ENCODE peak calls at places on chromosome 1, in eight cellular contexts. Q is epithelial cell of esophagus, A is glutamatergic neuron, P is pancreas, C is ascending aorta, J is A549, I is upper lobe of left lung, V is thoracic aorta. K is an unnamed sample.

GRCh38 chr1:233025156-233025555 is 74.7 kb downstream of the NTPCR start:
- DNase-seq in I (peak; percentile 40), P (peak; percentile 71), J (peak; percentile 55), Q (peak; percentile 71), V (no peak), A (peak; percentile 60), C (no peak), K (no peak)

GRCh38 chr1:22745675-22746585 is 35.3 kb downstream of the EPHB2 start:
- DNase-seq in P (no peak), C (no peak), A (no peak), I (peak; percentile 33), V (no peak), Q (peak; percentile 76), J (peak; percentile 88), K (no peak)

GRCh38 chr1:237921290-237921689 is 30.6 kb upstream of the ZP4 start:
- DNase-seq in Q (no peak), J (no peak), V (no peak), A (no peak), I (no peak), P (no peak), C (no peak), K (no peak)

GRCh38 chr1:235460768-235461167 is 43.5 kb downstream of the B3GALNT2 start:
- DNase-seq in I (peak; percentile 27), V (no peak), P (no peak), Q (no peak), A (no peak), J (no peak), C (no peak), K (no peak)

GRCh38 chr1:117740461-117740860 is 134.6 kb downstream of the TENT5C start:
- DNase-seq in C (no peak), Q (no peak), I (no peak), A (no peak), P (peak; percentile 82), J (no peak), V (no peak), K (no peak)

GRCh38 chr1:7388488-7389185 is 382.5 kb upstream of the VAMP3 start:
- DNase-seq in C (no peak), P (peak; percentile 9), I (peak; percentile 15), A (no peak), Q (no peak), J (no peak), V (no peak), K (peak; percentile 65)

GRCh38 chr1:205950280-205950679 is 7.0 kb upstream of the SLC26A9 start:
- DNase-seq in A (no peak), V (no peak), J (no peak), I (peak; percentile 61), C (no peak), Q (peak; percentile 76), P (peak; percentile 70), K (no peak)

GRCh38 chr1:42958488-42959317 is at the start of gene SLC2A1:
- DNase-seq in A (peak; percentile 93), V (peak; percentile 81), I (peak; percentile 93), J (peak; percentile 93), P (peak; percentile 85), Q (peak; percentile 98), C (peak; percentile 88), K (peak; percentile 93)

GRCh38 chr1:65418522-65419185 is 1.8 kb upstream of the LEPR start:
- DNase-seq in Q (peak; percentile 64), P (no peak), V (no peak), A (no peak), I (no peak), J (no peak), C (no peak), K (no peak)

GRCh38 chr1:27564264-27564579 is 39.7 kb downstream of the AHDC1 start:
- DNase-seq in P (no peak), Q (no peak), V (no peak), A (no peak), C (no peak), I (no peak), J (no peak), K (no peak)

GRCh38 chr1:24491577-24492360 is 10.9 kb upstream of the RCAN3 start:
- DNase-seq in P (no peak), Q (no peak), I (no peak), V (no peak), J (peak; percentile 3), C (no peak), A (no peak), K (no peak)

GRCh38 chr1:19374402-19374801 is 62.3 kb downstream of the SLC66A1 start:
- DNase-seq in A (peak; percentile 59), Q (no peak), C (no peak), V (no peak), I (no peak), P (no peak), J (peak; percentile 21), K (no peak)

DNA sequence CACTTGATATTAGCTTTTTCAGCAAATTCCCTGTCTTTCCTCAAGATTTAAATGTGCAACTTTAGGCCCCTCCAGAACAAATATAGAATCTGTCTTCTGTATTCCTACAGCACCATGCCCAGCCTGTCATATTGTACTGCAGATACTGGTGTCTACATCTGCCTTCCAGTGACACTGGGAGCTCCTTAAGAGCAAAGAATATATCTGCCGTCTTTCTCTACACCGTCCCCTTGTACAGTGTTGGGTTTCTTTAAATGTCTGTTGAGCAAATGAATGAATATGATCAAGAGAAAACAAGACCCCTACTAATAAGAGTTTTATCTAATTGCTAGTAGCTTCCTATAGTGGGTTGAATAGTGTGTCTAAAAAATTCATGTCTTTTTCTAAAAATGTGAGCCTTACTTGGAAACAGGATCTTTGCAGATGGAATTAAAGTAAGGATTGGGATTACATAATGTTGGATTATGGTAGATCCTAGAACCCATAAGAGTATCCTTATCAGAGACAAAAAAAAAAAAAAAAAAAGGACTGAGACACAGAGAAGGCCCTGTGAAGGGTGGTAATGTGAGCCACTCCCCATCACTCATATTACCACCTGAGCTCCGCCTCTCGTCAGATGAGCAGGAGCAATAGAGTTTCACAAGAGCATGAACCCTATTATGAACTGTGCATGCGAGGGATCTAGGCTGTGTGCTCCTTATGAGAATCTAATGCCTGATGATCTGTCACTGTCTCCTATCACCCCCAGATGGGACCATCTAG is 128.6 kb downstream of the FAF1 start:
- DNase-seq in P (no peak), C (no peak), Q (no peak), I (no peak), V (no peak), J (no peak), A (no peak), K (no peak)
- TF ChIP-seq CTCF in P (no peak), C (no peak), Q (no peak), I (no peak), V (no peak), J (no peak), A (no peak), K (no peak)

GRCh38 chr1:201020040-201020591 is 3.4 kb downstream of the KIF21B start:
- DNase-seq in C (no peak), A (no peak), Q (peak; percentile 38), I (peak; percentile 38), J (no peak), P (no peak), V (no peak), K (no peak)
- TF ChIP-seq CTCF in C (no peak), A (no peak), Q (no peak), I (no peak), J (no peak), P (no peak), V (no peak), K (no peak)

GRCh38 chr1:48684381-48684780 is 92.3 kb downstream of the BEND5 start:
- DNase-seq in C (no peak), A (no peak), J (no peak), Q (no peak), P (no peak), V (no peak), I (no peak), K (no peak)

GRCh38 chr1:48686159-48686558 is 90.5 kb downstream of the BEND5 start:
- DNase-seq in A (no peak), P (no peak), I (no peak), V (no peak), C (no peak), J (no peak), Q (no peak), K (no peak)

GRCh38 chr1:48691429-48692001 is 85.2 kb downstream of the BEND5 start:
- DNase-seq in I (no peak), J (no peak), P (no peak), C (no peak), A (no peak), V (no peak), Q (no peak), K (no peak)

GRCh38 chr1:48687271-48688045 is 89.2 kb downstream of the BEND5 start:
- DNase-seq in C (no peak), I (no peak), P (no peak), V (no peak), J (no peak), Q (peak; percentile 27), A (no peak), K (no peak)

DNA sequence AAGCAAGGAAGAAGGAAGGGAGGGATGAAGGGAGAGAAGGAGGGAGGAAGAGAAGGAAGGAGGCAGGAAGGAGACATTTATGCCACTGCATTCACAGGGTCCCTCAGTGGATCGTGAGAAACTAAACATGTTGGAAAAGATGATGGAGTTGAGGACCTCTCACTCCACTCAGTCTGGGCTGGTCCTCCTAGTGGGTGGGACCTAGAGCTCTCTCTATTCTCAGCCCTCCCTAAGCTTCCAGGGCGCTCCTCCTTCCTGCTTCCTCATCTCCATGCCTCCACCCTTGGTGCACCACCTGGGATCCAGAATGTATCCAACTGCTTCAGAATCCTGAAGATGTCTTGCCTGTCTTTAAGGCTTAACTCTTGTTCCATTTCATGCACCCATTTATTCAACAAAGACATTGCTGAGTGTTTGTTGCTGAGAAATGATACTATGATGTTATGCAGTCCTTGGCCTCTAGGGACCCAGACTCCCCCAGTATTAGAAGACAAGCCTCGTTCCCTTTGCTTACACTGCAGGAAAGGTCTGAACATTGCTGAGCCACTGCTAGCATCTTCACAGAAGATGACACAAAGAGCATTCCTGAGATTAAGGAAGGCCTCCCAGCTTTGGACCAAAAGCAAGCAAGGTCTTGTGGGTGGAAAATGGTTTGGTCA is 88.5 kb downstream of the BEND5 start:
- DNase-seq in V (no peak), C (no peak), P (no peak), J (peak; percentile 15), A (no peak), I (no peak), Q (no peak), K (no peak)
- TF ChIP-seq CTCF in V (no peak), C (no peak), P (no peak), J (no peak), A (peak; percentile 53), I (no peak), Q (peak; percentile 14), K (peak; percentile 59)

GRCh38 chr1:31524196-31524967 is 51.9 kb upstream of the TINAGL1 start:
- DNase-seq in Q (no peak), V (no peak), A (no peak), I (peak; percentile 49), C (no peak), J (no peak), P (no peak), K (no peak)

GRCh38 chr1:31523769-31524168 is 52.5 kb upstream of the TINAGL1 start:
- DNase-seq in Q (peak; percentile 78), V (no peak), P (no peak), J (no peak), A (no peak), C (peak; percentile 47), I (peak; percentile 88), K (no peak)

GRCh38 chr1:31523012-31523411 is 53.3 kb upstream of the TINAGL1 start:
- DNase-seq in A (no peak), J (no peak), Q (peak; percentile 71), V (no peak), I (no peak), P (no peak), C (no peak), K (no peak)

GRCh38 chr1:31521761-31522555 is 54.4 kb upstream of the TINAGL1 start:
- DNase-seq in A (no peak), V (no peak), I (no peak), J (no peak), C (no peak), P (no peak), Q (peak; percentile 30), K (no peak)

GRCh38 chr1:31522556-31522845 is 53.8 kb upstream of the TINAGL1 start:
- DNase-seq in C (no peak), I (no peak), Q (no peak), V (no peak), J (no peak), P (no peak), A (no peak), K (no peak)
- TF ChIP-seq CTCF in C (no peak), I (no peak), Q (no peak), V (no peak), J (no peak), P (no peak), A (no peak), K (no peak)

K was measured in type B pancreatic cell.